ENCODE peak calls at places on chromosomes 12 and 14, in four cellular contexts. G is kidney epithelial cell, Q is anterior cingulate cortex, V is GOT3. U is an unnamed sample.

GRCh38 chr12:47820631-47821345 is 1.1 kb upstream of the HDAC7 start:
- DNase-seq in G (peak), V (peak), Q (no peak), U (peak)

GRCh38 chr12:6840428-6841138 is at the start of gene GNB3:
- DNase-seq in V (no peak), Q (no peak), G (no peak), U (no peak)

GRCh38 chr12:96425321-96425720 is 25.1 kb upstream of the CDK17 start:
- DNase-seq in G (no peak), V (no peak), Q (no peak), U (no peak)

GRCh38 chr12:6708968-6709394 is 8.4 kb upstream of the PIANP start:
- DNase-seq in Q (no peak), V (no peak), G (no peak), U (no peak)

GRCh38 chr14:78222746-78223145 is 52.6 kb downstream of the NRXN3 start:
- DNase-seq in G (no peak), Q (no peak), V (no peak), U (no peak)

GRCh38 chr14:89955022-89955414 is 488 bp upstream of the EFCAB11 start:
- DNase-seq in G (no peak), V (no peak), Q (no peak), U (no peak)

GRCh38 chr12:50186667-50187066 is 19.5 kb upstream of the CERS5 start:
- DNase-seq in V (no peak), Q (no peak), G (no peak), U (no peak)

GRCh38 chr12:121334513-121335343 is 17.5 kb downstream of the ANAPC5 start:
- DNase-seq in Q (no peak), V (no peak), G (peak), U (no peak)

GRCh38 chr14:106209745-106210144 is 683.4 kb downstream of the TMEM121 start:
- DNase-seq in Q (no peak), V (no peak), G (no peak), U (no peak)

GRCh38 chr14:89399594-89400068 is 17.4 kb downstream of the FOXN3 start:
- DNase-seq in G (peak), V (no peak), Q (no peak), U (no peak)

GRCh38 chr14:78567343-78567742 is 397.2 kb downstream of the NRXN3 start:
- DNase-seq in G (no peak), V (no peak), Q (no peak), U (no peak)

GRCh38 chr12:70994217-70994788 is 73.8 kb upstream of the PTPRR start:
- DNase-seq in V (peak), G (no peak), Q (no peak), U (no peak)

GRCh38 chr12:1804545-1805332 is 15.6 kb upstream of the LRTM2 start:
- DNase-seq in Q (peak), V (no peak), G (peak), U (peak)

GRCh38 chr12:70469221-70469820 is 103.2 kb downstream of the KCNMB4 start:
- DNase-seq in Q (no peak), G (no peak), V (no peak), U (no peak)

GRCh38 chr12:7859552-7859951 is 13.2 kb downstream of the SLC2A14 start:
- DNase-seq in V (no peak), G (no peak), Q (no peak), U (no peak)

GRCh38 chr12:130029151-130029550 is 125.3 kb upstream of the TMEM132D start:
- DNase-seq in Q (no peak), G (no peak), V (no peak), U (no peak)

GRCh38 chr14:59481407-59482119 is 2.6 kb downstream of the L3HYPDH start:
- DNase-seq in V (no peak), G (no peak), Q (no peak), U (no peak)

GRCh38 chr12:131220007-131220685 is 266.4 kb downstream of the ADGRD1 start:
- DNase-seq in Q (no peak), V (no peak), G (no peak), U (no peak)

GRCh38 chr14:88005050-88005481 is at the start of gene GPR65:
- DNase-seq in V (no peak), G (no peak), Q (no peak), U (no peak)

GRCh38 chr14:94484476-94484875 is 8.5 kb upstream of the SERPINA9 start:
- DNase-seq in Q (no peak), G (no peak), V (no peak), U (no peak)

GRCh38 chr12:4223273-4223855 is 50.2 kb upstream of the CCND2 start:
- DNase-seq in G (no peak), V (no peak), Q (no peak), U (no peak)

GRCh38 chr12:84756961-84757360 is 155.6 kb downstream of the SLC6A15 start:
- DNase-seq in G (no peak), V (no peak), Q (no peak), U (no peak)

GRCh38 chr12:44875954-44876553 is at the start of gene NELL2:
- DNase-seq in Q (no peak), G (no peak), V (no peak), U (no peak)

GRCh38 chr14:103031956-103032355 is 25.4 kb downstream of the CDC42BPB start:
- DNase-seq in V (no peak), Q (no peak), G (no peak), U (no peak)

GRCh38 chr14:51139221-51139681 is 44.3 kb upstream of the TRIM9 start:
- DNase-seq in G (peak), V (no peak), Q (no peak), U (no peak)

GRCh38 chr12:31023271-31023724 is 50.4 kb upstream of the DDX11 start:
- DNase-seq in G (no peak), Q (no peak), V (no peak), U (no peak)

U was measured in tibial nerve.